ENCODE peak calls at places on chromosome 14, in nine cellular contexts. K is HT-29; U is left colon; Q is naive thymus-derived CD4-positive, alpha-beta T cell; V is NCI-H1105; D is B cell; I is BE2C; Z is T-helper 1 cell; X is effector CD4-positive, alpha-beta T cell. N is an unnamed sample.

GRCh38 chr14:94388027-94388895 is at the start of gene SERPINA1:
- DNase-seq in X (no peak), I (no peak), V (no peak), K (peak; percentile 72), U (no peak), D (no peak), Z (no peak), Q (no peak), N (no peak)

GRCh38 chr14:105069554-105069886 is 4.3 kb upstream of the GPR132 start:
- DNase-seq in U (no peak), X (no peak), I (no peak), K (no peak), Q (no peak), V (no peak), D (no peak), Z (no peak), N (no peak)

GRCh38 chr14:104304451-104305351 is 166.3 kb downstream of the KIF26A start:
- DNase-seq in I (no peak), U (no peak), Q (no peak), V (no peak), K (no peak), Z (no peak), D (no peak), X (no peak), N (no peak)

GRCh38 chr14:64758025-64758521 is 53.8 kb downstream of the PLEKHG3 start:
- DNase-seq in X (no peak), U (no peak), D (no peak), Z (no peak), K (peak; percentile 52), V (no peak), I (no peak), Q (no peak), N (peak; percentile 62)

GRCh38 chr14:103428732-103429556 is 43.7 kb downstream of the MARK3 start:
- DNase-seq in V (no peak), K (no peak), D (no peak), Z (no peak), I (peak; percentile 18), Q (no peak), U (no peak), X (no peak), N (no peak)

GRCh38 chr14:71371711-71372396 is 464.6 kb downstream of the PCNX1 start:
- DNase-seq in I (no peak), U (no peak), D (no peak), Q (no peak), X (no peak), K (no peak), Z (no peak), V (no peak), N (no peak)

GRCh38 chr14:77457115-77457521 is 283 bp downstream of the VIPAS39 start:
- DNase-seq in U (no peak), Q (no peak), Z (no peak), K (no peak), X (no peak), V (peak; percentile 53), I (no peak), D (no peak), N (peak; percentile 5)

GRCh38 chr14:101454229-101454628 is 107.1 kb upstream of the DIO3 start:
- DNase-seq in I (no peak), V (no peak), U (no peak), Z (no peak), X (no peak), Q (no peak), K (no peak), D (no peak), N (no peak)

GRCh38 chr14:74531467-74531866 is 37.9 kb downstream of the ISCA2 start:
- DNase-seq in I (no peak), Q (no peak), K (no peak), U (no peak), X (no peak), D (no peak), V (no peak), Z (no peak), N (no peak)

N was measured in T-helper 9 cell.